ENCODE peak calls at places on chromosomes 6 and 20, in eight cellular contexts. One of them, this sample, is unnamed.

GRCh38 chr20:1944345-1945099 is 49.3 kb downstream of the SIRPA start:
- DNase-seq in left ventricle myocardium inferior: no peak
- DNase-seq in osteoblast: no peak
- DNase-seq in lung: no peak
- DNase-seq in upper lobe of left lung: peak; percentile 18
- DNase-seq in mesothelial cell of epicardium: no peak
- DNase-seq in mucosa of descending colon: no peak
- DNase-seq in stomach: no peak
- DNase-seq in this sample: no peak

GRCh38 chr6:134240664-134241431 is 77.1 kb downstream of the SGK1 start:
- DNase-seq in left ventricle myocardium inferior: peak; percentile 61
- DNase-seq in osteoblast: no peak
- DNase-seq in lung: peak; percentile 73
- DNase-seq in upper lobe of left lung: peak; percentile 86
- DNase-seq in mesothelial cell of epicardium: no peak
- DNase-seq in mucosa of descending colon: peak; percentile 39
- DNase-seq in stomach: peak; percentile 52
- DNase-seq in this sample: no peak

GRCh38 chr20:45497971-45498494 is 17.4 kb downstream of the SPINT3 start:
- DNase-seq in left ventricle myocardium inferior: no peak
- DNase-seq in osteoblast: no peak
- DNase-seq in lung: no peak
- DNase-seq in upper lobe of left lung: no peak
- DNase-seq in mesothelial cell of epicardium: no peak
- DNase-seq in mucosa of descending colon: no peak
- DNase-seq in stomach: no peak
- DNase-seq in this sample: no peak

GRCh38 chr6:153001767-153002612 is 519 bp downstream of the MTRF1L start:
- DNase-seq in left ventricle myocardium inferior: no peak
- DNase-seq in osteoblast: no peak
- DNase-seq in lung: no peak
- DNase-seq in upper lobe of left lung: no peak
- DNase-seq in mesothelial cell of epicardium: no peak
- DNase-seq in mucosa of descending colon: peak; percentile 33
- DNase-seq in stomach: no peak
- DNase-seq in this sample: no peak

GRCh38 chr6:100465701-100466409 is 1.1 kb upstream of the SIM1 start:
- DNase-seq in left ventricle myocardium inferior: no peak
- DNase-seq in osteoblast: peak; percentile 73
- DNase-seq in lung: no peak
- DNase-seq in upper lobe of left lung: no peak
- DNase-seq in mesothelial cell of epicardium: no peak
- DNase-seq in mucosa of descending colon: no peak
- DNase-seq in stomach: no peak
- DNase-seq in this sample: no peak

GRCh38 chr6:55512904-55513303 is 66.1 kb downstream of the HMGCLL1 start:
- DNase-seq in left ventricle myocardium inferior: no peak
- DNase-seq in osteoblast: no peak
- DNase-seq in lung: no peak
- DNase-seq in upper lobe of left lung: no peak
- DNase-seq in mesothelial cell of epicardium: no peak
- DNase-seq in mucosa of descending colon: no peak
- DNase-seq in stomach: no peak
- DNase-seq in this sample: no peak

GRCh38 chr6:17656092-17656491 is 50.6 kb downstream of the NUP153 start:
- DNase-seq in left ventricle myocardium inferior: no peak
- DNase-seq in osteoblast: no peak
- DNase-seq in lung: no peak
- DNase-seq in upper lobe of left lung: no peak
- DNase-seq in mesothelial cell of epicardium: no peak
- DNase-seq in mucosa of descending colon: no peak
- DNase-seq in stomach: no peak
- DNase-seq in this sample: no peak

GRCh38 chr20:59631751-59632380 is 27.5 kb downstream of the PHACTR3 start:
- DNase-seq in left ventricle myocardium inferior: no peak
- DNase-seq in osteoblast: no peak
- DNase-seq in lung: no peak
- DNase-seq in upper lobe of left lung: no peak
- DNase-seq in mesothelial cell of epicardium: no peak
- DNase-seq in mucosa of descending colon: no peak
- DNase-seq in stomach: no peak
- DNase-seq in this sample: no peak

GRCh38 chr6:10248378-10248843 is 166.5 kb downstream of the TFAP2A start:
- DNase-seq in left ventricle myocardium inferior: no peak
- DNase-seq in osteoblast: no peak
- DNase-seq in lung: no peak
- DNase-seq in upper lobe of left lung: no peak
- DNase-seq in mesothelial cell of epicardium: no peak
- DNase-seq in mucosa of descending colon: no peak
- DNase-seq in stomach: no peak
- DNase-seq in this sample: no peak

GRCh38 chr6:47321582-47321981 is 11.9 kb upstream of the TNFRSF21 start:
- DNase-seq in left ventricle myocardium inferior: no peak
- DNase-seq in osteoblast: no peak
- DNase-seq in lung: no peak
- DNase-seq in upper lobe of left lung: no peak
- DNase-seq in mesothelial cell of epicardium: no peak
- DNase-seq in mucosa of descending colon: no peak
- DNase-seq in stomach: no peak
- DNase-seq in this sample: no peak

GRCh38 chr20:59664389-59665055 is 60.2 kb downstream of the PHACTR3 start:
- DNase-seq in left ventricle myocardium inferior: no peak
- DNase-seq in osteoblast: no peak
- DNase-seq in lung: peak; percentile 15
- DNase-seq in upper lobe of left lung: no peak
- DNase-seq in mesothelial cell of epicardium: no peak
- DNase-seq in mucosa of descending colon: no peak
- DNase-seq in stomach: no peak
- DNase-seq in this sample: no peak

GRCh38 chr6:40328376-40328987 is 258.7 kb downstream of the LRFN2 start:
- DNase-seq in left ventricle myocardium inferior: no peak
- DNase-seq in osteoblast: peak; percentile 11
- DNase-seq in lung: peak; percentile 53
- DNase-seq in upper lobe of left lung: peak; percentile 46
- DNase-seq in mesothelial cell of epicardium: no peak
- DNase-seq in mucosa of descending colon: peak; percentile 65
- DNase-seq in stomach: peak; percentile 78
- DNase-seq in this sample: peak; percentile 49
- TF ChIP-seq CTCF in left ventricle myocardium inferior: peak; percentile 68
- TF ChIP-seq CTCF in osteoblast: no peak
- TF ChIP-seq CTCF in lung: peak; percentile 16
- TF ChIP-seq CTCF in upper lobe of left lung: peak; percentile 43
- TF ChIP-seq CTCF in mesothelial cell of epicardium: peak; percentile 55
- TF ChIP-seq CTCF in mucosa of descending colon: peak; percentile 63
- TF ChIP-seq CTCF in stomach: peak; percentile 71
- TF ChIP-seq CTCF in this sample: peak; percentile 95

GRCh38 chr20:38114353-38114791 is 50.7 kb downstream of the TGM2 start:
- DNase-seq in left ventricle myocardium inferior: no peak
- DNase-seq in osteoblast: peak; percentile 86
- DNase-seq in lung: no peak
- DNase-seq in upper lobe of left lung: no peak
- DNase-seq in mesothelial cell of epicardium: no peak
- DNase-seq in mucosa of descending colon: no peak
- DNase-seq in stomach: no peak
- DNase-seq in this sample: no peak

GRCh38 chr20:38116409-38117165 is 48.5 kb downstream of the TGM2 start:
- DNase-seq in left ventricle myocardium inferior: no peak
- DNase-seq in osteoblast: no peak
- DNase-seq in lung: no peak
- DNase-seq in upper lobe of left lung: no peak
- DNase-seq in mesothelial cell of epicardium: no peak
- DNase-seq in mucosa of descending colon: no peak
- DNase-seq in stomach: no peak
- DNase-seq in this sample: no peak

GRCh38 chr20:38113401-38114325 is 51.4 kb downstream of the TGM2 start:
- DNase-seq in left ventricle myocardium inferior: no peak
- DNase-seq in osteoblast: no peak
- DNase-seq in lung: peak; percentile 36
- DNase-seq in upper lobe of left lung: peak; percentile 31
- DNase-seq in mesothelial cell of epicardium: no peak
- DNase-seq in mucosa of descending colon: peak; percentile 46
- DNase-seq in stomach: no peak
- DNase-seq in this sample: no peak

GRCh38 chr20:38115896-38116295 is 49.2 kb downstream of the TGM2 start:
- DNase-seq in left ventricle myocardium inferior: no peak
- DNase-seq in osteoblast: no peak
- DNase-seq in lung: no peak
- DNase-seq in upper lobe of left lung: no peak
- DNase-seq in mesothelial cell of epicardium: no peak
- DNase-seq in mucosa of descending colon: no peak
- DNase-seq in stomach: no peak
- DNase-seq in this sample: no peak

GRCh38 chr20:38115205-38115604 is 49.9 kb downstream of the TGM2 start:
- DNase-seq in left ventricle myocardium inferior: no peak
- DNase-seq in osteoblast: no peak
- DNase-seq in lung: no peak
- DNase-seq in upper lobe of left lung: no peak
- DNase-seq in mesothelial cell of epicardium: no peak
- DNase-seq in mucosa of descending colon: no peak
- DNase-seq in stomach: no peak
- DNase-seq in this sample: no peak
- TF ChIP-seq CTCF in left ventricle myocardium inferior: peak; percentile 45
- TF ChIP-seq CTCF in osteoblast: peak; percentile 5
- TF ChIP-seq CTCF in lung: no peak
- TF ChIP-seq CTCF in upper lobe of left lung: no peak
- TF ChIP-seq CTCF in mesothelial cell of epicardium: no peak
- TF ChIP-seq CTCF in mucosa of descending colon: no peak
- TF ChIP-seq CTCF in stomach: no peak
- TF ChIP-seq CTCF in this sample: no peak

GRCh38 chr20:41692479-41693135 is 74.4 kb upstream of the CHD6 start:
- DNase-seq in left ventricle myocardium inferior: peak; percentile 85
- DNase-seq in osteoblast: peak; percentile 48
- DNase-seq in lung: peak; percentile 82
- DNase-seq in upper lobe of left lung: peak; percentile 91
- DNase-seq in mesothelial cell of epicardium: peak; percentile 43
- DNase-seq in mucosa of descending colon: peak; percentile 82
- DNase-seq in stomach: peak; percentile 77
- DNase-seq in this sample: peak; percentile 58

GRCh38 chr20:41696428-41696827 is 78.3 kb upstream of the CHD6 start:
- DNase-seq in left ventricle myocardium inferior: no peak
- DNase-seq in osteoblast: no peak
- DNase-seq in lung: no peak
- DNase-seq in upper lobe of left lung: no peak
- DNase-seq in mesothelial cell of epicardium: no peak
- DNase-seq in mucosa of descending colon: no peak
- DNase-seq in stomach: no peak
- DNase-seq in this sample: no peak

GRCh38 chr20:41690702-41691101 is 72.5 kb upstream of the CHD6 start:
- DNase-seq in left ventricle myocardium inferior: no peak
- DNase-seq in osteoblast: no peak
- DNase-seq in lung: no peak
- DNase-seq in upper lobe of left lung: no peak
- DNase-seq in mesothelial cell of epicardium: no peak
- DNase-seq in mucosa of descending colon: no peak
- DNase-seq in stomach: no peak
- DNase-seq in this sample: no peak

GRCh38 chr20:41694796-41695195 is 76.6 kb upstream of the CHD6 start:
- DNase-seq in left ventricle myocardium inferior: no peak
- DNase-seq in osteoblast: no peak
- DNase-seq in lung: no peak
- DNase-seq in upper lobe of left lung: no peak
- DNase-seq in mesothelial cell of epicardium: no peak
- DNase-seq in mucosa of descending colon: no peak
- DNase-seq in stomach: no peak
- DNase-seq in this sample: no peak

GRCh38 chr20:41693136-41693979 is 75.2 kb upstream of the CHD6 start:
- DNase-seq in left ventricle myocardium inferior: peak; percentile 78
- DNase-seq in osteoblast: peak; percentile 86
- DNase-seq in lung: peak; percentile 80
- DNase-seq in upper lobe of left lung: peak; percentile 88
- DNase-seq in mesothelial cell of epicardium: peak; percentile 42
- DNase-seq in mucosa of descending colon: peak; percentile 84
- DNase-seq in stomach: peak; percentile 84
- DNase-seq in this sample: peak; percentile 51
- TF ChIP-seq CTCF in left ventricle myocardium inferior: peak; percentile 69
- TF ChIP-seq CTCF in osteoblast: peak; percentile 47
- TF ChIP-seq CTCF in lung: peak; percentile 1
- TF ChIP-seq CTCF in upper lobe of left lung: no peak
- TF ChIP-seq CTCF in mesothelial cell of epicardium: no peak
- TF ChIP-seq CTCF in mucosa of descending colon: peak; percentile 43
- TF ChIP-seq CTCF in stomach: peak; percentile 59
- TF ChIP-seq CTCF in this sample: peak; percentile 61

GRCh38 chr6:169962604-169963469 is 211.4 kb downstream of the ERMARD start:
- DNase-seq in left ventricle myocardium inferior: no peak
- DNase-seq in osteoblast: peak; percentile 62
- DNase-seq in lung: no peak
- DNase-seq in upper lobe of left lung: peak; percentile 16
- DNase-seq in mesothelial cell of epicardium: no peak
- DNase-seq in mucosa of descending colon: no peak
- DNase-seq in stomach: peak; percentile 20
- DNase-seq in this sample: no peak

GRCh38 chr6:169963581-169964297 is 212.3 kb downstream of the ERMARD start:
- DNase-seq in left ventricle myocardium inferior: no peak
- DNase-seq in osteoblast: peak; percentile 85
- DNase-seq in lung: peak; percentile 11
- DNase-seq in upper lobe of left lung: no peak
- DNase-seq in mesothelial cell of epicardium: no peak
- DNase-seq in mucosa of descending colon: no peak
- DNase-seq in stomach: peak; percentile 16
- DNase-seq in this sample: no peak

GRCh38 chr6:169960531-169960890 is 209.1 kb downstream of the ERMARD start:
- DNase-seq in left ventricle myocardium inferior: no peak
- DNase-seq in osteoblast: peak; percentile 29
- DNase-seq in lung: no peak
- DNase-seq in upper lobe of left lung: peak; percentile 20
- DNase-seq in mesothelial cell of epicardium: no peak
- DNase-seq in mucosa of descending colon: no peak
- DNase-seq in stomach: peak; percentile 24
- DNase-seq in this sample: no peak

GRCh38 chr6:169960891-169961611 is 209.6 kb downstream of the ERMARD start:
- DNase-seq in left ventricle myocardium inferior: no peak
- DNase-seq in osteoblast: peak; percentile 36
- DNase-seq in lung: no peak
- DNase-seq in upper lobe of left lung: peak; percentile 16
- DNase-seq in mesothelial cell of epicardium: no peak
- DNase-seq in mucosa of descending colon: no peak
- DNase-seq in stomach: peak; percentile 23
- DNase-seq in this sample: no peak

DNA sequence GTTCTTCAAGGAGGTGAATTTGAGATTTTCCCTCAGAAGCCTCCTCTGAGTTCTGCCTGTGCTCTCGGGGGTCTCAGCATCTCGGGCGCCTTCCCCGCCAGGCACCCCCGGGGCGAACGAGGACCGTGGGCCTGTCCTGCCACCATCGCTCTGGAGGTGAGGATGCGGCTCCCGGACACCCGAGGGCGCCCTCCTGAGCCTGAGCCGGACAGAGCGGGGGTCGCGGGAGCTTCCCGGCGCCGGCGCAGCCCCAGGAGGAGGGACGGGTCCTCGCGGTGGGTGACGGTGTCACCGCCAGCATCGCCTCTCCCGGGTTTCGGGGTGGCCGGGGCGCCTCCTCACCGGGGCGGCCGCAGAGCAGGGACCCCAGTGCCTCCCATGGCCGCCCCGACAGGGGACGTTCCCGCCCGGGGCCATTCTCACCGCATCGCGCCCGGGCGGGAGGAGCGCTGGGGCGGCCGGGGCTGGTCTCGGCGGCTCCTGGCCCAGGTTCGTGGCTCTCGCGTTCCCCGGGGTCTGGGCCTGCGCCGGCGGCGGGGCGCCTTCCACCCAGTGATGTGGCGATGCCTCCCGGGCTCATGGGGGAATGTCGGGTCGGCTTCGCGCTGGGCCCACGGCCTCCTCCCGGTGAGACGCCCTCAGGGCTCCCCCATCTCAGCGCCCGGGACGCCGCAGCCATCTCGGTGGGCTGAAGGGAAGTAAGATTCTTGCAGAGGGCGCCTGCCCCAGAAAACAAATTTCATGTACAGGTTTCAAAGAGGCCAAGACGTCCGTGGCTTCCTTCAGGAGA is 210.5 kb downstream of the ERMARD start:
- DNase-seq in left ventricle myocardium inferior: peak; percentile 37
- DNase-seq in osteoblast: peak; percentile 87
- DNase-seq in lung: no peak
- DNase-seq in upper lobe of left lung: peak; percentile 19
- DNase-seq in mesothelial cell of epicardium: no peak
- DNase-seq in mucosa of descending colon: no peak
- DNase-seq in stomach: peak; percentile 24
- DNase-seq in this sample: peak; percentile 45
- TF ChIP-seq CTCF in left ventricle myocardium inferior: peak; percentile 74
- TF ChIP-seq CTCF in osteoblast: no peak
- TF ChIP-seq CTCF in lung: no peak
- TF ChIP-seq CTCF in upper lobe of left lung: no peak
- TF ChIP-seq CTCF in mesothelial cell of epicardium: peak; percentile 49
- TF ChIP-seq CTCF in mucosa of descending colon: no peak
- TF ChIP-seq CTCF in stomach: peak; percentile 46
- TF ChIP-seq CTCF in this sample: peak; percentile 67